ENCODE peak calls at places on chromosomes 3 and 15, in seven cellular contexts. U is Jurkat, Clone E6-1; F is neuronal stem cell; B is body of pancreas; O is naive thymus-derived CD4-positive, alpha-beta T cell; G is breast epithelium; N is dorsolateral prefrontal cortex. V is an unnamed sample.

GRCh38 chr15:55627730-55628368 is 39.7 kb upstream of the PYGO1 start:
- DNase-seq in F (no peak), B (no peak), O (no peak), U (no peak), N (no peak), G (no peak), V (no peak)

GRCh38 chr3:43638594-43639447 is 17.0 kb upstream of the ANO10 start:
- DNase-seq in O (peak; percentile 7), F (no peak), N (no peak), G (no peak), U (peak; percentile 16), B (peak; percentile 14), V (no peak)

GRCh38 chr15:39429898-39430357 is 151.0 kb upstream of the THBS1 start:
- DNase-seq in B (no peak), F (no peak), O (no peak), U (peak; percentile 37), G (no peak), N (no peak), V (no peak)

GRCh38 chr3:141337523-141337854 is 30.8 kb upstream of the ZBTB38 start:
- DNase-seq in N (no peak), B (no peak), F (no peak), G (no peak), O (no peak), U (no peak), V (no peak)

GRCh38 chr3:487580-487979 is 291.0 kb downstream of the CHL1 start:
- DNase-seq in N (no peak), U (no peak), G (no peak), O (no peak), B (no peak), F (no peak), V (no peak)

GRCh38 chr3:192408721-192409151 is 318.6 kb downstream of the FGF12 start:
- DNase-seq in U (no peak), O (no peak), B (no peak), F (peak; percentile 33), G (no peak), N (peak; percentile 34), V (no peak)

GRCh38 chr3:110391045-110391444 is 680.6 kb upstream of the NECTIN3 start:
- DNase-seq in N (no peak), B (no peak), O (no peak), F (no peak), G (no peak), U (no peak), V (no peak)

GRCh38 chr3:177525987-177526712 is 328.9 kb upstream of the TBL1XR1 start:
- DNase-seq in F (no peak), N (no peak), G (no peak), U (no peak), O (no peak), B (no peak), V (no peak)

DNA sequence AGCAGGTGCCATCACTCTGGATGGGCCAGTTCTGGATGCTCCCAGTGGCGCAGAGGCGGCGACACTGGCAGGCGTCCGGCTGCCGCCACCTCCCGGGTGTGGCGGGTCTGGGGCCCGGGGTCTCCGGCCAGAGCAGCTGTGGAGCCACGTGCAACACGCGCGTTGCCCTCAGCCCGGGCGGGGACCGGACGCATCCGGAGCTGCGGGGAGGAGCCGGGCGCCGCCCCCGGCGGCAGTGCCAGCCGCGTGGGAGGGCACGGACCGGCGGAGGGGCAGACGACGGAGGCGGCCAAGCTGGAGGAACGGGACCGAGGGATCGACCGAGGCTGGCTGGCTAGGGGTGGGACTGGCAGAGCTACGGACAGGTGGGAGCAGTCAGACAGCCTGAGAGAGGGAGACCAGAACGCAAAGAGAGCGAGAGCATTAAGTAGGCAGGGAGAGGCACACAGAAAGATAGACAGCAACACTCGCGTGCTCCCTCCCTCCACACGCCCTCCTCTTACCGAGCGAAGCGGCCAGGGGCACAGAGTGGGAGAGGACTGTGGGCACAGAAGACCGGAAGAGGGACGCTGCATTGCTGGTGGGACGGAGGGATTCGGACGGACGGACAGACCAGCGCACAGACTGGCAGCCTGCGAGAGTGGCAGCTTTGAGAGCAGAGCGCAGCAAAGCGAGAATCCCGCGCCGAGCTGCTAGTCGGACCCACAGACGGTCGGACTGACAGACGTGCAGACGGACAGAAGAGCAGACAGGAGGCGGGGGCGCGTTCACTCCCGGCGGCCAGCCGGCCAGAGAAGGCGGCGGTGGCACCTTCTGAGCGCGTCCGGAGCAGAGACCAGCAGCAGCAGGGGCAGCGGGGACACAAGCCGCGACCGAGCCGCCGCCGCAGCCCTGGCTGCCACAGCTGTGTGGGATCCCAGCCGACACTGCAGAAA is at the start of gene ARPP21:
- DNase-seq in N (peak; percentile 62), O (no peak), F (peak; percentile 49), U (no peak), B (peak; percentile 13), G (no peak), V (no peak)
- H3K4me3 ChIP-seq in N (peak within 1 kb of the TSS; percentile 54), O (no peak within 1 kb of the TSS), F (peak within 1 kb of the TSS; percentile 32), U (peak within 1 kb of the TSS; percentile 89), B (no peak within 1 kb of the TSS), G (peak within 1 kb of the TSS; percentile 40), V (peak within 1 kb of the TSS; percentile 22)

GRCh38 chr3:28150465-28151206 is 90.8 kb upstream of the CMC1 start:
- DNase-seq in N (no peak), G (no peak), U (no peak), F (no peak), B (no peak), O (no peak), V (no peak)

GRCh38 chr3:28151207-28151550 is 90.2 kb upstream of the CMC1 start:
- DNase-seq in B (no peak), N (no peak), U (no peak), F (no peak), G (no peak), O (no peak), V (no peak)

GRCh38 chr3:28149960-28150359 is 91.5 kb upstream of the CMC1 start:
- DNase-seq in B (no peak), G (no peak), F (no peak), U (no peak), O (no peak), N (no peak), V (no peak)

DNA sequence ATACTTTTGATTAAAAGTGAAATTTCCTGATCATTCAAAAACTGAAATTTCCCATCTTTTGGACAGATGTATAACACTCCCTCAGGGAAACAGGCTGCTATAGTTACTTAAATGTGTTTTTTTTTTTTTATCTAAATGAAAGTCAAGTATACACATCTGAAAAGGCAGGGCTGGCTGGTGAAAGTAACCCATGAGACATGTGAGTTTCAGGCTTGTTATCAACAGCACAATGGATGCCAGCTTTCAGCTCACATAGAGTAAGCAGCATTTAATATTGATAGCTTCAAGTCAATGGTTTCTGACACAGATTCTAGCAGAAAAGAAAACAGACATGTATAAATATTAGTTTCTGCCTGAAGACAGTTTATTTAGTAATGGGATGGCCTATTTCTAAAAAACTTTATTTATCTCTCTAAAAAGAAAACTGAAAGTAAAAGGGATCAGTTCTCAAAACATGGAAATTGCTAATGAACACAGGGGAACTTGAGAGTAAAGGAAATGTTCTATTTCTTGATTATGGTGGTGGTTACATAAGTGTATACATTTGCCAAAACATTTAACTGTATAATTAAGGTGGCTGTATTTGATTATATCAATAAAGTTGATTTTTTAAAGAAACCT is 89.7 kb upstream of the CMC1 start:
- DNase-seq in N (no peak), F (no peak), G (no peak), O (no peak), B (no peak), U (no peak), V (no peak)
- H3K4me3 ChIP-seq in N (no peak overlapping the region), F (no peak overlapping the region), G (no peak overlapping the region), O (no peak overlapping the region), B (no peak overlapping the region), U (no peak overlapping the region), V (no peak overlapping the region)

GRCh38 chr15:70585707-70586034 is 177.7 kb downstream of the UACA start:
- DNase-seq in B (no peak), U (no peak), N (no peak), F (no peak), G (no peak), O (no peak), V (no peak)

GRCh38 chr15:70586241-70586640 is 177.1 kb downstream of the UACA start:
- DNase-seq in N (no peak), U (no peak), B (no peak), F (no peak), G (no peak), O (no peak), V (no peak)

GRCh38 chr15:70582143-70582945 is 181.0 kb downstream of the UACA start:
- DNase-seq in G (no peak), F (no peak), B (no peak), U (no peak), O (no peak), N (no peak), V (no peak)

GRCh38 chr15:70584441-70584837 is 178.9 kb downstream of the UACA start:
- DNase-seq in B (no peak), U (no peak), F (no peak), O (no peak), N (no peak), G (no peak), V (no peak)

GRCh38 chr15:70584838-70585706 is 178.3 kb downstream of the UACA start:
- DNase-seq in G (no peak), B (no peak), N (no peak), O (peak; percentile 66), U (no peak), F (peak; percentile 63), V (no peak)
- H3K4me3 ChIP-seq in G (peak overlapping the region; percentile 30), B (no peak overlapping the region), N (no peak overlapping the region), O (no peak overlapping the region), U (no peak overlapping the region), F (no peak overlapping the region), V (peak overlapping the region; percentile 30)

GRCh38 chr3:194315965-194316361 is 35.2 kb downstream of the CPN2 start:
- DNase-seq in B (no peak), O (no peak), G (no peak), N (no peak), F (no peak), U (no peak), V (peak; percentile 27)
- H3K4me3 ChIP-seq in B (no peak overlapping the region), O (no peak overlapping the region), G (peak overlapping the region; percentile 51), N (peak overlapping the region; percentile 62), F (no peak overlapping the region), U (no peak overlapping the region), V (peak overlapping the region; percentile 55)